ENCODE peak calls at places on chromosome 17, in eight cellular contexts. D is H7, B is psoas muscle, M is SK-N-SH, T is thoracic aorta, X is body of pancreas, C is brain microvascular endothelial cell, O is PC-3. Y is an unnamed sample. For H3K36me3 and H3K27me3, the result is how much of the 10 kb centered on the place peaks cover.

GRCh38 chr17:251531-251930 is 70.1 kb upstream of the DOC2B start:
- DNase-seq in C (no peak), M (no peak), O (no peak), X (peak), B (no peak), T (no peak), D (no peak), Y (no peak)

GRCh38 chr17:33387406-33387805 is 94.3 kb upstream of the ASIC2 start:
- DNase-seq in B (no peak), M (peak), X (no peak), C (no peak), D (no peak), T (no peak), O (no peak), Y (no peak)

GRCh38 chr17:40021471-40021961 is 6.3 kb downstream of the CSF3 start:
- DNase-seq in X (no peak), O (peak), B (peak), D (peak), T (no peak), C (no peak), M (no peak), Y (peak)

GRCh38 chr17:41758601-41759000 is 24.2 kb upstream of the HAP1 start:
- DNase-seq in T (no peak), D (no peak), X (no peak), B (no peak), C (no peak), M (peak), O (no peak), Y (no peak)

GRCh38 chr17:74217036-74217725 is 3.8 kb downstream of the TTYH2 start:
- DNase-seq in C (no peak), T (no peak), D (no peak), X (no peak), B (no peak), O (no peak), M (no peak), Y (no peak)

GRCh38 chr17:48439072-48439471 is 9.1 kb upstream of the SKAP1 start:
- DNase-seq in T (no peak), D (no peak), B (no peak), M (no peak), C (no peak), X (no peak), O (no peak), Y (no peak)

GRCh38 chr17:59631221-59631720 is 11.6 kb downstream of the CLTC start:
- DNase-seq in C (no peak), B (no peak), D (no peak), X (no peak), O (no peak), T (no peak), M (no peak), Y (no peak)

GRCh38 chr17:45790296-45790922 is 6.3 kb downstream of the CRHR1 start:
- DNase-seq in D (no peak), O (peak), X (peak), B (no peak), C (no peak), T (no peak), M (no peak), Y (no peak)

GRCh38 chr17:14205380-14205779 is 31.3 kb downstream of the CDRT15 start:
- DNase-seq in B (no peak), M (no peak), X (no peak), T (no peak), C (no peak), D (no peak), O (no peak), Y (no peak)

GRCh38 chr17:9612016-9612415 is 33.3 kb upstream of the USP43 start:
- DNase-seq in B (no peak), X (no peak), D (no peak), M (no peak), O (no peak), C (no peak), T (no peak), Y (no peak)

GRCh38 chr17:7842380-7842949 is 8.4 kb downstream of the KDM6B start:
- DNase-seq in D (peak), T (peak), C (peak), B (peak), O (peak), X (peak), M (no peak), Y (peak)

GRCh38 chr17:41415833-41416335 is 8.5 kb downstream of the KRT37 start:
- DNase-seq in B (no peak), C (peak), T (no peak), O (no peak), D (no peak), X (peak), M (no peak), Y (peak)

GRCh38 chr17:1730345-1731193 is 6.1 kb downstream of the WDR81 start:
- DNase-seq in X (peak), C (peak), D (peak), O (no peak), B (peak), M (peak), T (no peak), Y (no peak)

GRCh38 chr17:40484285-40484972 is 17.0 kb downstream of the TNS4 start:
- DNase-seq in D (no peak), O (no peak), T (no peak), X (no peak), B (no peak), C (no peak), M (no peak), Y (no peak)

GRCh38 chr17:8131844-8132441 is 8.0 kb upstream of the HES7 start:
- DNase-seq in B (no peak), C (no peak), X (no peak), D (no peak), M (no peak), O (peak), T (no peak), Y (no peak)

GRCh38 chr17:66829883-66830282 is 5.0 kb upstream of the CACNG5 start:
- DNase-seq in O (no peak), D (no peak), T (no peak), B (no peak), X (no peak), C (no peak), M (no peak), Y (no peak)

GRCh38 chr17:7283471-7284216 is 2.1 kb downstream of the SLC2A4 start:
- DNase-seq in M (peak), X (no peak), C (no peak), D (peak), B (no peak), T (no peak), O (no peak), Y (no peak)

GRCh38 chr17:42577140-42577531 is 393 bp downstream of the PSMC3IP start:
- DNase-seq in T (no peak), B (no peak), C (no peak), X (no peak), O (peak), D (no peak), M (no peak), Y (no peak)

GRCh38 chr17:35588196-35588920 is 1.2 kb downstream of the AP2B1 start:
- DNase-seq in D (no peak), M (no peak), T (no peak), C (peak), B (no peak), O (peak), X (no peak), Y (no peak)

GRCh38 chr17:37710344-37710886 is 34.4 kb downstream of the HNF1B start:
- DNase-seq in C (peak), T (no peak), X (peak), O (peak), B (no peak), D (peak), M (peak), Y (peak)

GRCh38 chr17:16417896-16418683 is 2.7 kb downstream of the TRPV2 start:
- DNase-seq in X (no peak), M (no peak), O (peak), B (no peak), C (no peak), D (peak), T (no peak), Y (peak)

GRCh38 chr17:40038882-40039513 is 15.2 kb downstream of the MED24 start:
- DNase-seq in C (peak), X (peak), B (peak), O (peak), T (peak), M (peak), D (peak), Y (peak)

GRCh38 chr17:61410555-61411089 is 11.0 kb downstream of the TBX2 start:
- DNase-seq in D (peak), C (peak), T (no peak), O (no peak), X (peak), B (peak), M (peak), Y (peak)

GRCh38 chr17:44197980-44198720 is 1.5 kb downstream of the ATXN7L3 start:
- DNase-seq in M (no peak), O (peak), B (no peak), C (no peak), T (no peak), X (no peak), D (peak), Y (peak)

GRCh38 chr17:32222621-32223020 is 43.0 kb upstream of the RHBDL3 start:
- DNase-seq in T (no peak), C (no peak), O (peak), D (no peak), B (no peak), M (no peak), X (no peak), Y (no peak)

GRCh38 chr17:39671651-39672521 is 3.6 kb downstream of the PNMT start:
- DNase-seq in X (peak), M (peak), B (no peak), D (peak), C (peak), T (no peak), O (peak), Y (peak)

GRCh38 chr17:49434821-49435581 is 20.3 kb upstream of the PHB1 start:
- DNase-seq in C (peak), X (peak), M (peak), D (peak), O (peak), T (no peak), B (no peak), Y (peak)

GRCh38 chr17:40335620-40336019 is 26.6 kb downstream of the RARA start:
- DNase-seq in O (no peak), X (no peak), D (no peak), B (no peak), M (no peak), C (no peak), T (no peak), Y (no peak)

GRCh38 chr17:62713096-62713870 is 85.8 kb downstream of the MRC2 start:
- DNase-seq in X (no peak), T (no peak), B (no peak), O (no peak), C (no peak), D (peak), M (no peak), Y (no peak)

GRCh38 chr17:74085434-74085833 is 118.0 kb upstream of the RPL38 start:
- DNase-seq in D (peak), C (no peak), O (no peak), T (no peak), B (no peak), X (no peak), M (no peak), Y (no peak)

GRCh38 chr17:17761894-17762781 is 74.6 kb downstream of the SREBF1 start:
- DNase-seq in C (no peak), O (no peak), D (no peak), X (no peak), T (no peak), M (no peak), B (no peak), Y (no peak)

GRCh38 chr17:17765359-17765758 is 71.4 kb downstream of the SREBF1 start:
- DNase-seq in X (no peak), T (no peak), B (no peak), O (no peak), M (no peak), C (no peak), D (no peak), Y (no peak)

GRCh38 chr17:17765921-17766320 is 70.9 kb downstream of the SREBF1 start:
- DNase-seq in T (no peak), M (no peak), C (no peak), X (no peak), D (no peak), O (no peak), B (no peak), Y (no peak)

GRCh38 chr17:17763136-17763535 is 73.7 kb downstream of the SREBF1 start:
- DNase-seq in C (no peak), T (no peak), B (no peak), D (no peak), O (no peak), M (no peak), X (no peak), Y (no peak)

GRCh38 chr17:17763734-17764133 is 73.1 kb downstream of the SREBF1 start:
- DNase-seq in B (no peak), C (no peak), X (no peak), D (no peak), T (no peak), M (no peak), O (no peak), Y (no peak)
- H3K4me3 ChIP-seq in B (no peak), C (no peak), X (no peak), D (no peak), T (no peak), M (no peak), O (no peak), Y (no peak)

GRCh38 chr17:29584452-29585079 is 4.9 kb downstream of the GIT1 start:
- DNase-seq in B (no peak), M (peak), T (no peak), X (peak), D (peak), C (no peak), O (no peak), Y (no peak)

GRCh38 chr17:29583324-29584248 is 5.9 kb downstream of the GIT1 start:
- DNase-seq in O (no peak), B (no peak), C (no peak), X (peak), M (peak), D (no peak), T (no peak), Y (no peak)

GRCh38 chr17:29587591-29587990 is 1.9 kb downstream of the GIT1 start:
- DNase-seq in D (no peak), T (no peak), M (no peak), O (no peak), C (no peak), B (no peak), X (no peak), Y (no peak)

GRCh38 chr17:29586676-29587469 is 2.6 kb downstream of the GIT1 start:
- DNase-seq in T (no peak), M (no peak), B (no peak), X (peak), O (no peak), C (no peak), D (no peak), Y (no peak)

GRCh38 chr17:29585080-29585751 is 4.2 kb downstream of the GIT1 start:
- DNase-seq in C (no peak), X (peak), M (peak), D (peak), B (no peak), O (no peak), T (no peak), Y (no peak)
- H3K36me3 ChIP-seq in C (under half), X (under half), M (under half), D (under half), B (under half), O (under half), T (under half), Y (under half)

DNA sequence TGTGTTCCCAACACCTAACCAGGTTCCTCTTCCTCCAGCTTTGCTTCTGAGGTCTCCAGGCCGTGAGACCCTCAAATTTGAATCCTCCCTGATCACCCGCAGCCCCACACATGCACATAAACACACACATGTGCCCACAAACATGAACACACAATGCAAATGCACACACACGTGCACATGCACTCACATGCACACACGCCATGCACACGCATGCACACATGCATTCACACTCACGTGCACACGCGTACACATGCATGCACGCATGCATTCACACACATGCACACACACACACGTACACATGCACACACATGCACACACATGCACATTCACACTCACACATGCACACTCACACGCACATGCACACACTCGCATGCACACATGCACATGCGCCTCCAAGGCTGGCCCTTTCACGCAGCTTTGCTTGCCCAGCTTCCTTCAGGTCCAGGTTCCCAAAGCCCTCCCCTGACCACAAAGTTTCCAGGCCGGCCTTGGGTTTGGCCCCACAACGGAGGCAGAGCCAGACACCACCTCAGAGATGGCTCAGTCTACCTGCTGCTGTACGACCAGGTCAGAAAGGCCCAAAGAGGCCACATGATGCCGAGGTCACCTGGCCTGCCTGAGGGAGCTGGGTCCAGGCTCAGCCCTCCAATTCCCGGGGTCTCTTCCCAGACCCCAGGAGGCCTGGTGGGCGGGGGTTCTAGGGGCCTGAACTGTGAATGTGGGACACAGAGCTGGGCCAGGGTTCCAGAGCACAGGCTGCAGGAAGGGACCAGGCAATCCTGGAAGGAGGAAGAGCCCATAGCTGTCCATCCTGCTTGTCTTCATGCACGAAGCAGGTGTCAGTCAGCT is 39.5 kb upstream of the ENPP7 start:
- DNase-seq in B (no peak), D (peak), C (no peak), O (no peak), M (no peak), X (no peak), T (no peak), Y (no peak)
- H3K27me3 ChIP-seq in B (under half), D (under half), C (under half), O (half or more), M (under half), X (under half), T (under half), Y (under half)

DNA sequence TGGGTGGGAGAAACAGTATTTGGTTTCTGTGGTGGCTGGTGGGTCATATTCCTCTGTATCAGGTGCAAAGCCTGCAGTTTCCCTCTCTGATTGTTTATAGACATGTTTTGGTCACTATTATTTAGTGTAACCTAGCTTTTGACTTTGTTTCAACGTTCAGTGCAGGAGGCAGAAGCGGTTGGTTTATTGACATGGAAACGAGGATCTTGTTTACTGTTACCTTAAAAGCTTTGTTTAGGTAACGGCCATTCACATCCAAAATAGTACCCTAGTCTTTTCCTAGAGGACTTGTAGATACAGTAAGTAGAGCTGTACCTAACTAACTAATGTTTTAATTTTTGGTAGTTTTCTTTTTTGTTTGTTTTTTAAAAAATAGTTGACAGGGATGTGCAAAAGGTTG is 3.5 kb downstream of the MSI2 start:
- DNase-seq in T (no peak), C (no peak), O (no peak), B (no peak), X (no peak), M (no peak), D (no peak), Y (no peak)
- H3K4me3 ChIP-seq in T (no peak), C (no peak), O (no peak), B (peak), X (no peak), M (peak), D (no peak), Y (no peak)

DNA sequence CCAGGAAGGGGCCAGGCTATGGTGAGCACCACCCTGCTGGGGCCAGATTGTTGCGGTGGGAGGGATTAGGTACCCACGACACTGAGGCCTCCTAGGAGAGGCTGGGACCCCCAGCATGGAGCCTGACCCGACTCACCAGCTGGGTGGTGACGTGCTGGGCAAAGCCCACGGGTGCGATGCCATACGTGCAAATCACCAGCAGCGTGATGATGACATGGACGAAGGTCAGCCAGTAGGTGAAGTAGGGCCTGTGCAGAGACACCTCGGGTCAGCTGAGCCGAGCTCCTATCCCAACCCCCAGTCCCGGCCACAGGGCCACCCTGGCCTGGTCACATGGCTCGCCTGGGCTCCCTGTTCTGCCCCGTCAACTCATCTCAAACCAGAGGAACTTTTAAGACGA is 7.5 kb downstream of the AANAT start:
- DNase-seq in T (no peak), D (no peak), O (no peak), B (no peak), X (no peak), M (no peak), C (no peak), Y (no peak)
- H3K36me3 ChIP-seq in T (under half), D (under half), O (under half), B (under half), X (under half), M (under half), C (under half), Y (under half)

DNA sequence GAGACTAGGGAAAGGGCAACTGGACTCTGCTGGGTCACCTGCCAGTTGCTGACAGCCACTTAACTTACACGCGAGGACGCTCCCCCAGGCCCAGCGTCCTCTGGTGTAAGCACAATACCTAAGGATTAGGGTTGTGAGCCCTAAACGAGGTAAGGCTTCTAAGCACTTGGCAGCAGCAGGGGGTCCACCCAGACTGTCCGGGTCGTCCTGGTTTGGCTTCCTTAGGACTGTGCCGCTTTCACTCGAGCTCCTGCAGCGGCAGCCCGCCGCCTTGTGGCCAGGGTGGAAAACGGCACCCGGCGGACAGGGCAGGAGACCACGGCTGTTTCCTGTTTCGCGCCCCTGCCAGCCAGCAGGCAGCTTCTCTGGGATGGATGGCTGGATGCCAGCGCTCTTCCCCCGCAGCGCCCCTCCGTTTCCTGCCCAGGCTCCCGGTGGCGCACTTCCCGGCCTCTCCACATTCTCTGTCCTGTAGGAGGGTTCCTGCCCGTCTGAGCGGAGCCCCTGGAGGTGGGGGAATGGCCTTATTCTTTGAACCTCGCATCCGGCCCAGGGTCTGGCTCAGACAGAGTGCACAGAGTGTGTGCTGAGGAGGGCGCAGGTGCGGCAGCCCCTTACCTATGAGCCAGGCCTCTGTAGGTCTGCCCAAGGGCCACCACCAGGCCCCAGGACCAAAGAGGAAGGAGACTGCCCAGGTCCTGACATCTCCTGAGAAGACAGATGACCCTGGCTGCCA is 47.0 kb upstream of the AMZ2 start:
- DNase-seq in X (peak), T (no peak), D (peak), B (peak), O (peak), C (peak), M (peak), Y (peak)
- H3K27me3 ChIP-seq in X (under half), T (under half), D (half or more), B (under half), O (under half), C (under half), M (half or more), Y (under half)

GRCh38 chr17:57662644-57663308 is 82.3 kb downstream of the CCDC182 start:
- DNase-seq in X (peak), T (peak), D (peak), B (peak), C (peak), M (peak), O (peak), Y (peak)
- H3K4me3 ChIP-seq in X (no peak), T (peak), D (peak), B (peak), C (peak), M (peak), O (peak), Y (peak)